ENCODE peak calls at places on chromosome 4, in seven cellular contexts. Q is thyroid gland; E is WTC11; I is renal cortical epithelial cell; T is tibial artery; R is KG1; U is activated naive CD8-positive, alpha-beta T cell treated with anti-CD3 and anti-CD28 coated beads, Interleukin-2, amount 50 U/mL, for 24 hours. W is an unnamed sample.
A peak's percentile ranks its signal among the peaks of the same experiment; 100 is the strongest.

GRCh38 chr4:121594796-121595526 is 101.8 kb downstream of the ANXA5 start:
- DNase-seq in U (no peak), I (peak; percentile 88), T (no peak), Q (no peak), R (no peak), E (no peak), W (peak; percentile 1)

GRCh38 chr4:93809773-93810172 is 18.8 kb upstream of the ATOH1 start:
- DNase-seq in T (no peak), R (no peak), I (no peak), E (no peak), Q (peak; percentile 53), U (no peak), W (no peak)

GRCh38 chr4:25861422-25861926 is 1.3 kb downstream of the SEL1L3 start:
- DNase-seq in I (peak; percentile 15), R (no peak), T (no peak), E (no peak), Q (no peak), U (no peak), W (no peak)

GRCh38 chr4:30605616-30606015 is 114.6 kb upstream of the PCDH7 start:
- DNase-seq in U (no peak), R (no peak), E (no peak), I (no peak), T (no peak), Q (no peak), W (no peak)

GRCh38 chr4:13988347-13989265 is 361.1 kb upstream of the BOD1L1 start:
- DNase-seq in Q (peak; percentile 2), E (no peak), T (peak; percentile 90), I (peak; percentile 94), U (no peak), R (no peak), W (peak; percentile 90)

GRCh38 chr4:38106301-38106700 is 146.1 kb downstream of the PTTG2 start:
- DNase-seq in R (no peak), T (no peak), U (no peak), Q (no peak), E (no peak), I (no peak), W (no peak)

GRCh38 chr4:128565565-128566186 is 243.8 kb upstream of the JADE1 start:
- DNase-seq in U (peak; percentile 15), T (no peak), R (peak; percentile 17), E (peak; percentile 78), I (peak; percentile 38), Q (peak; percentile 74), W (peak; percentile 10)

GRCh38 chr4:109495514-109495913 is 61.9 kb downstream of the SEC24B start:
- DNase-seq in I (no peak), R (no peak), T (no peak), U (no peak), Q (no peak), E (no peak), W (no peak)

GRCh38 chr4:112358415-112358814 is 61.2 kb downstream of the ALPK1 start:
- DNase-seq in T (peak; percentile 53), I (no peak), U (no peak), Q (no peak), R (no peak), E (no peak), W (no peak)

W was measured in MG63.